ENCODE peak calls at places on chromosomes 12 and 14, in eight cellular contexts. K is BE2C, O is brain microvascular endothelial cell, G is fibroblast of lung, E is transverse colon, P is HCT116, Y is right atrium auricular region, V is cardiac fibroblast. N is an unnamed sample.

GRCh38 chr12:72313757-72314270 is 41.6 kb downstream of the TRHDE start:
- DNase-seq in K (no peak), O (no peak), G (peak; percentile 41), E (no peak), P (no peak), Y (no peak), V (no peak), N (no peak)

GRCh38 chr12:106109168-106109910 is 29.4 kb downstream of the NUAK1 start:
- DNase-seq in K (no peak), O (no peak), G (no peak), E (no peak), P (no peak), Y (no peak), V (peak; percentile 72), N (peak; percentile 75)

GRCh38 chr12:1083888-1084262 is 92.9 kb downstream of the ERC1 start:
- DNase-seq in K (peak; percentile 43), O (peak; percentile 66), G (peak; percentile 86), E (no peak), P (no peak), Y (no peak), V (peak; percentile 86), N (peak; percentile 84)

GRCh38 chr12:123131879-123132402 is 18.9 kb downstream of the PITPNM2 start:
- DNase-seq in K (no peak), O (no peak), G (no peak), E (peak; percentile 59), P (no peak), Y (peak; percentile 63), V (no peak), N (no peak)

GRCh38 chr12:51941011-51941561 is 10.4 kb upstream of the ACVR1B start:
- DNase-seq in K (peak; percentile 89), O (peak; percentile 55), G (no peak), E (no peak), P (no peak), Y (peak; percentile 52), V (peak; percentile 80), N (peak; percentile 74)

GRCh38 chr12:45660330-45660729 is 69.2 kb upstream of the ARID2 start:
- DNase-seq in K (no peak), O (peak; percentile 71), G (peak; percentile 69), E (no peak), P (peak; percentile 29), Y (no peak), V (peak; percentile 57), N (peak; percentile 77)

GRCh38 chr12:51070004-51070403 is 13.4 kb downstream of the CSRNP2 start:
- DNase-seq in K (no peak), O (no peak), G (no peak), E (no peak), P (no peak), Y (no peak), V (peak; percentile 40), N (peak; percentile 50)

GRCh38 chr12:53199700-53200099 is 7.4 kb downstream of the ITGB7 start:
- DNase-seq in K (no peak), O (no peak), G (no peak), E (no peak), P (no peak), Y (no peak), V (no peak), N (no peak)

GRCh38 chr12:127422935-127423585 is 843.9 kb upstream of the TMEM132C start:
- DNase-seq in K (no peak), O (no peak), G (no peak), E (no peak), P (no peak), Y (no peak), V (no peak), N (no peak)

GRCh38 chr14:25049127-25049558 is 804 bp downstream of the STXBP6 start:
- DNase-seq in K (no peak), O (no peak), G (peak; percentile 24), E (peak; percentile 20), P (no peak), Y (no peak), V (peak; percentile 17), N (peak; percentile 3)

GRCh38 chr14:25048170-25049126 is 1.5 kb downstream of the STXBP6 start:
- DNase-seq in K (no peak), O (no peak), G (peak; percentile 87), E (peak; percentile 25), P (no peak), Y (peak; percentile 73), V (peak; percentile 84), N (peak; percentile 68)

GRCh38 chr14:25050494-25051170 is 685 bp upstream of the STXBP6 start:
- DNase-seq in K (no peak), O (peak; percentile 2), G (peak; percentile 88), E (no peak), P (no peak), Y (no peak), V (peak; percentile 82), N (peak; percentile 75)

GRCh38 chr14:25052385-25052784 is 2.4 kb upstream of the STXBP6 start:
- DNase-seq in K (no peak), O (no peak), G (no peak), E (no peak), P (no peak), Y (no peak), V (no peak), N (no peak)

DNA sequence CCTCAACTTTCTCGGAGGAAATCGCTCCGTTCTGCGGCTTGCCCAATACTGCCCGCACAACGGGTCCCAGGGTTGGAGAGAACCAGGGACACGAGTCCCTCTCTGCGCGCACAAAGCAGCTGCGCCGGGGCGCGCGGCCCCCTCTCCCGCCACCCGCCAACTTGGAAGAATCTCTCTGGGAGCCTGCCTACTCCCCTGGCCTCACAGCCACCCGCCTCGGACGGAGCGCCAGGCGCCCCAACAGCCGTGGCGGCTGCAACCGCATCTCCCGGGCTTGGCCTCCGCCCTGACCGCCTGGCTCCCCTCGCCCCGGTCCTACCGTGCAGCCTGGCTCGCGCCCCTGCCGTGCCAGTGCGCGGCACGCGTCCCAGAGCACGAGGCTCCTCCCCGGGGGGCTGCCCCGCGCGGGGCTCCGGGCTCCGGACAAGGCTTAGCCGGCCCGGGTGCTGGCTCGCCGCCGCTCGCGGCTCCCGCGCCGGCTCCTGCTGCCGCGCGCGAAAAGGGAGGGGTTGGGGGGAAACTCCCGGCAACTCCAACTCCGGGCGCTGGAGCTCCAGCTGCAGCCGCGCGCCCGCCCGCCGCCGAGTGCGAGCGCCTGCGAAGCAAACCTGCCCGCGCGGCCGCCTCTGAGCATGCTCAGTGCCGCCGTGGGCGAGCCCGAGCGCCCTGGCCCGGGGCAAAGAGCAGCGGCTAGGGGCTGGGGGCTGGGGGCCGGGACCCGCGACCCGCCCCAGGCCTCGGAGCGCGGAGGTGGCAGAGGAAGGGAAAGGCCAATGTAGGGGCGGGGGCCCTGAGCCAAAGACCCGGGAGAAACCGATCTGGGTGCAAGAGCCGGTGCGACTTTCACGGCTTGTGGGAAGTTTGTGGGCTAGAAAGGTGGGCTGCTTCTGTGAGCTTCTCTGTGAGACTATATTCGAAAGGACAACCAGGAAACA is at the start of gene STXBP6:
- DNase-seq in K (peak; percentile 22), O (no peak), G (peak; percentile 78), E (peak; percentile 78), P (no peak), Y (peak; percentile 76), V (peak; percentile 72), N (peak; percentile 55)
- TF ChIP-seq CTCF in K (no peak), O (no peak), G (no peak), E (no peak), P (no peak), Y (no peak), V (no peak), N (no peak)

GRCh38 chr12:111673503-111673902 is 12.3 kb downstream of the BRAP start:
- DNase-seq in K (peak; percentile 37), O (peak; percentile 25), G (no peak), E (no peak), P (peak; percentile 33), Y (no peak), V (peak; percentile 65), N (peak; percentile 59)
- H3K4me3 ChIP-seq in K (no peak overlapping the region), O (no peak overlapping the region), G (no peak overlapping the region), E (no peak overlapping the region), P (no peak overlapping the region), Y (no peak overlapping the region), V (no peak overlapping the region), N (no peak overlapping the region)

DNA sequence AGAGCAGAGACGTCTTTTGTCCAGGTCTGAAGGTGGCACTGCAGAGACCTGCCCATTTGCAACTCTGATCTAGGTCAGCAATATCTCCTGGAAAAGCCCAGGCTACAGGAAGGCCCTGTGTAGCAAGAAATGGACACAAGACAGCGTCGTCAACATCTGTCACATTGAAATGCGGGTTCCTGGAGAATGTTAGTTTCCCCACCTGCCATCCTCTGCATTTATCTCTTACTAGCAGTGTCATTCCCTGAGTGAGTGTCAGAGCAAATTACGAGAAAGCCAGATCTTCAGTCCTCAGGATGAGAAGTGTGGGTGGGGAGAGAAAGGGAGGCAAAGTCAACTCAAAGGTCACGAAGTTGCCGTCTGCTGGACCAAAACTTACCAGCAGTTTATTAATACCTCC is 27.4 kb upstream of the FLVCR2 start:
- DNase-seq in K (no peak), O (no peak), G (no peak), E (no peak), P (no peak), Y (no peak), V (no peak), N (no peak)
- TF ChIP-seq CTCF in K (no peak), O (no peak), G (no peak), E (no peak), P (no peak), Y (no peak), V (no peak), N (no peak)

DNA sequence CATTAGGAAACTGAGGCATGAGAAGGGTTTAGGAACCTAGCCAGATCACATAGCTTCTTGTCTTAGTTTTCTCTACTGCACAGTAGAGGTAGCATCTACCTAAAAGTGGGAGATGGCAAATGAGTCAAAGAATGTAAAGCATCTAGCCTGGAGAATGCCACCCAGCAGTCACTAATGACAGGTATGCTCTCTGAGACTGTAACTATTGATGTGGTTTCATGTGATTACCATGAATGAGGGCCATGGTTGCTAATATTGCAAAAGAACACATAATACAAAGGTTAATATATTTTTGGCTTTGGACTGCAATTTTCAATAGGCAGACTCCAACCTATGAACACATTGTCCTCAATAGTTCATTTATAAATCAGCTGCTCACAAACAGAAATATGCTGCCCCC is 389.9 kb downstream of the GRIN2B start:
- DNase-seq in K (no peak), O (no peak), G (no peak), E (no peak), P (no peak), Y (no peak), V (no peak), N (no peak)
- H3K4me3 ChIP-seq in K (no peak overlapping the region), O (no peak overlapping the region), G (no peak overlapping the region), E (no peak overlapping the region), P (no peak overlapping the region), Y (no peak overlapping the region), V (no peak overlapping the region), N (no peak overlapping the region)

DNA sequence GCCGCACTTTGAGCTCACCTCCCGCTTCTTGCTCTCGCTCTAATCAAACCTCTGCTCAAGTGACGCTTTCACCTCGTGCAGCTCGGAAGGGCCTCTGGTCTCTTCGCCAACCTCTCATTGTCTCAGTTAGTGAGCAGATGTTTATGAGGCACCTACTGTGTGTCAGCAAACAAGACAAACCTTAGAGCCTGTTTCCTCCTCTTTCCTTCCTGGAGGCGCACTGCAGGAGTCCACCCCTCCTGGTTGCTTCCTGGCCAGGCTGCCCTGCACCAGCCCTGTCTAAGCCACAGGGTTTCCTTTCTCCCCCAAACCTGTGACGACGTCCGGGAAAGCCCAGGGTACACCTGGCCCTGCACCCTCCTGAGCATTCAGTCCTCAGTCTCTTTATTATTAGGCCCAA is 84.2 kb downstream of the PHETA1 start:
- DNase-seq in K (no peak), O (no peak), G (no peak), E (no peak), P (no peak), Y (no peak), V (no peak), N (no peak)
- TF ChIP-seq CTCF in K (no peak), O (no peak), G (no peak), E (no peak), P (no peak), Y (no peak), V (no peak), N (no peak)

N was measured in fibroblast of pulmonary artery.